ENCODE peak calls at places on chromosomes 13 and 19, in five cellular contexts. D is EL; F is CD8-positive, alpha-beta T cell; A is heart right ventricle; U is amygdala. P is an unnamed sample.

GRCh38 chr13:111508902-111509509 is 188.6 kb downstream of the TEX29 start:
- DNase-seq in F (no peak), U (no peak), A (no peak), D (no peak), P (no peak)

GRCh38 chr19:45448887-45449299 is 18.9 kb upstream of the FOSB start:
- DNase-seq in F (no peak), U (no peak), A (no peak), D (no peak), P (no peak)

GRCh38 chr13:34349091-34349722 is 531.3 kb downstream of the RFC3 start:
- DNase-seq in F (no peak), D (peak; percentile 99), A (peak; percentile 41), U (no peak), P (peak; percentile 81)

GRCh38 chr19:46429999-46430398 is 1.3 kb upstream of the PNMA8C start:
- DNase-seq in A (no peak), U (no peak), F (no peak), D (no peak), P (no peak)

GRCh38 chr19:54560881-54561385 is 12.7 kb upstream of the LILRA2 start:
- DNase-seq in F (no peak), U (no peak), D (no peak), A (no peak), P (no peak)

GRCh38 chr13:111420113-111420876 is 99.9 kb downstream of the TEX29 start:
- DNase-seq in A (no peak), U (no peak), D (no peak), F (no peak), P (no peak)

GRCh38 chr19:21835429-21835809 is 563 bp downstream of the ZNF43 start:
- DNase-seq in U (peak; percentile 31), A (no peak), D (no peak), F (no peak), P (no peak)

GRCh38 chr13:99322297-99323103 is 15.3 kb upstream of the GPR183 start:
- DNase-seq in U (no peak), A (no peak), F (peak; percentile 46), D (peak; percentile 84), P (peak; percentile 24)

GRCh38 chr13:52459668-52460067 is 4.4 kb downstream of the CKAP2 start:
- DNase-seq in D (peak; percentile 75), U (no peak), F (no peak), A (no peak), P (peak; percentile 47)

GRCh38 chr19:3783660-3784584 is 2.3 kb downstream of the MATK start:
- DNase-seq in U (no peak), F (peak; percentile 60), D (no peak), A (no peak), P (no peak)